ENCODE peak calls at places on chromosomes 16 and 17, in nine cellular contexts. C, L, E, U, P, A, N, X and O are unnamed samples.

GRCh38 chr16:59633996-59634579 is 900.0 kb upstream of the GOT2 start:
- DNase-seq in U (no peak), L (peak; percentile 70), E (no peak), X (no peak), N (no peak), C (peak; percentile 37), P (no peak), A (no peak), O (peak; percentile 34)

GRCh38 chr16:16933861-16934260 is 536.9 kb downstream of the XYLT1 start:
- DNase-seq in L (no peak), C (no peak), X (no peak), N (no peak), E (no peak), P (peak; percentile 18), A (no peak), U (no peak), O (no peak)

GRCh38 chr17:20992987-20993862 is 49.6 kb downstream of the USP22 start:
- DNase-seq in E (peak; percentile 74), N (peak; percentile 3), U (peak; percentile 70), X (peak; percentile 61), P (peak; percentile 85), C (peak; percentile 47), A (peak; percentile 62), L (peak; percentile 86), O (peak; percentile 87)

GRCh38 chr17:6092923-6093468 is 22.8 kb downstream of the WSCD1 start:
- DNase-seq in N (no peak), P (no peak), C (no peak), A (no peak), E (no peak), X (no peak), L (no peak), U (no peak), O (no peak)

GRCh38 chr17:40458001-40458791 is 14.9 kb downstream of the IGFBP4 start:
- DNase-seq in P (no peak), E (no peak), L (peak; percentile 90), A (no peak), C (no peak), U (no peak), N (no peak), X (no peak), O (no peak)

GRCh38 chr16:56637814-56638750 is at the start of gene MT1A:
- DNase-seq in N (no peak), P (peak; percentile 80), U (no peak), E (no peak), L (peak; percentile 58), X (no peak), A (no peak), C (no peak), O (peak; percentile 28)

GRCh38 chr17:40490289-40490853 is 11.1 kb downstream of the TNS4 start:
- DNase-seq in X (no peak), L (peak; percentile 81), A (peak; percentile 62), P (peak; percentile 48), C (peak; percentile 85), U (peak; percentile 88), E (peak; percentile 79), N (no peak), O (no peak)

GRCh38 chr17:48723555-48724239 is 712 bp downstream of the PRAC2 start:
- DNase-seq in U (no peak), X (peak; percentile 20), C (no peak), A (no peak), P (peak; percentile 59), L (no peak), E (no peak), N (no peak), O (no peak)

GRCh38 chr17:17024778-17025300 is 17.4 kb upstream of the MPRIP start:
- DNase-seq in L (no peak), U (no peak), P (no peak), E (no peak), A (no peak), C (no peak), N (no peak), X (no peak), O (no peak)

GRCh38 chr17:7560172-7561027 is 1.3 kb upstream of the SENP3 start:
- DNase-seq in L (peak; percentile 50), A (no peak), E (peak; percentile 81), P (peak; percentile 90), X (peak; percentile 75), N (no peak), C (peak; percentile 70), U (no peak), O (peak; percentile 56)

GRCh38 chr17:6506679-6507231 is 49.6 kb downstream of the PITPNM3 start:
- DNase-seq in P (no peak), A (peak; percentile 97), N (no peak), X (no peak), L (peak; percentile 15), U (no peak), E (no peak), C (peak; percentile 79), O (peak; percentile 18)

GRCh38 chr17:78605886-78606285 is 28.7 kb upstream of the DNAH17 start:
- DNase-seq in P (no peak), A (no peak), C (no peak), L (no peak), U (no peak), X (no peak), N (no peak), E (no peak), O (no peak)

GRCh38 chr16:68524069-68524820 is 14.8 kb upstream of the ZFP90 start:
- DNase-seq in A (no peak), C (no peak), X (no peak), P (no peak), E (no peak), N (no peak), L (no peak), U (no peak), O (no peak)

GRCh38 chr16:88746511-88746910 is 38.5 kb downstream of the PIEZO1 start:
- DNase-seq in A (no peak), E (no peak), C (no peak), P (no peak), L (peak; percentile 36), U (no peak), N (no peak), X (no peak), O (no peak)

GRCh38 chr16:84091460-84091859 is 25.3 kb downstream of the MBTPS1 start:
- DNase-seq in N (no peak), A (no peak), P (no peak), C (no peak), L (no peak), E (peak; percentile 32), U (no peak), X (no peak), O (no peak)

GRCh38 chr17:27578718-27579085 is 52.3 kb upstream of the LGALS9 start:
- DNase-seq in A (no peak), X (no peak), U (no peak), E (no peak), L (peak; percentile 43), P (no peak), C (peak; percentile 24), N (peak; percentile 57), O (no peak)

GRCh38 chr17:3989156-3989886 is 25.1 kb upstream of the ATP2A3 start:
- DNase-seq in X (no peak), A (no peak), L (no peak), N (no peak), C (no peak), P (no peak), U (no peak), E (no peak), O (peak; percentile 81)
- H2AFZ ChIP-seq in X (no peak overlapping the region), A (no peak overlapping the region), L (no peak overlapping the region), N (no peak overlapping the region), C (no peak overlapping the region), P (no peak overlapping the region), U (no peak overlapping the region), E (no peak overlapping the region), O (no peak overlapping the region)

GRCh38 chr16:22010902-22011301 is 3.0 kb downstream of the MOSMO start:
- DNase-seq in X (no peak), E (no peak), U (no peak), C (no peak), A (no peak), P (no peak), N (no peak), L (no peak), O (no peak)
- H3K4me1 ChIP-seq in X (peaks cover 30% of the 10 kb centered on the region), E (peaks cover 32% of the 10 kb centered on the region), U (peaks cover 29% of the 10 kb centered on the region), C (peaks cover 30% of the 10 kb centered on the region), A (peaks cover 26% of the 10 kb centered on the region), P (peaks cover 5% of the 10 kb centered on the region), N (peaks cover 37% of the 10 kb centered on the region), L (peaks cover 3% of the 10 kb centered on the region), O (peaks cover 22% of the 10 kb centered on the region)

DNA sequence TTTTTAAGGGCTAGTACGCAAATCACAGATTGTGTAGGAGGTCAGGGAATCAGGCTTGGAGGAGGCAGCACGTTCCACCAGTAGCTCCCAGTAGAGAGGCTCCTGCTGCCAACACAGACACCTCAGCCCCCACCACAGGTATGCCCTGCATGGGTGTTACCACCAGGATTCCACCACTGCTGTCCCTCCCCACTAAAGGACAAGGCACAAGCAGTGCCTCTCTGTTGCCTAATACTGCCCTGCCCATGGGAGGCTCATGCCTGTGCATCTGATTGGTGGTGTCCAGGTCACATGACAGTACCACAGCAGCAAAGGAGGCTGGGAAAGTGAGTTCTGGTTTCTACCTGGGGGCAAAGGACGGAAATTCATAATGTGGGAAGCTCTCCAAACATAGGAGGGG is 33.6 kb upstream of the CACNG4 start:
- DNase-seq in X (no peak), L (no peak), A (peak; percentile 48), N (no peak), U (peak; percentile 15), E (peak; percentile 11), P (no peak), C (no peak), O (no peak)
- H2AFZ ChIP-seq in X (no peak overlapping the region), L (no peak overlapping the region), A (no peak overlapping the region), N (no peak overlapping the region), U (no peak overlapping the region), E (no peak overlapping the region), P (no peak overlapping the region), C (no peak overlapping the region), O (no peak overlapping the region)

GRCh38 chr16:81604960-81605383 is 160.4 kb downstream of the CMIP start:
- DNase-seq in N (no peak), C (peak; percentile 85), U (no peak), P (no peak), L (peak; percentile 50), A (peak; percentile 33), X (no peak), E (no peak), O (peak; percentile 70)

GRCh38 chr16:81601008-81601428 is 156.4 kb downstream of the CMIP start:
- DNase-seq in X (no peak), P (no peak), E (no peak), L (peak; percentile 69), N (no peak), A (no peak), C (peak; percentile 97), U (no peak), O (no peak)

GRCh38 chr16:81602377-81602776 is 157.8 kb downstream of the CMIP start:
- DNase-seq in N (no peak), X (no peak), C (no peak), P (no peak), A (peak; percentile 3), L (no peak), U (no peak), E (no peak), O (no peak)

GRCh38 chr16:81601601-81602251 is 157.1 kb downstream of the CMIP start:
- DNase-seq in N (no peak), P (no peak), U (no peak), X (no peak), L (peak; percentile 75), C (no peak), E (no peak), A (no peak), O (peak; percentile 52)

DNA sequence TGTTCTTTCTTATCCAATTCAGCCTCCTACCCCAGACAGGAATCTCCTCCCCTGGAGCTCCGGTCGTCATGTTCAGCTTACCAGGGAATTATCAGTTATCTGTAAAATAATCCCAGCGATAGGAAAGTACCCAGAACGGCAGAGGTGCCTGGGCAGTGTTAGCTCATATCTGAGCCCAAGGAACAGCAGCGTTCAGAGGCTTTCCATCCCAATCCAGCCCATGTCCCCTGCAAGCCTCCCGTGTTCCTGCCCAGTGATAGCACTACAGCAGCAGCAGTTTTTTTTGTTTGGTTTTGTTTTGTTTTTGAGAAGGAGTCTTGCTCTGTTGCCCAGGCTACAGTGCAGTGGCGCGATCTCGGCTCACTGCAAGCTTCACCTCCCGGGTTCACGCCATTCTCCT is 158.2 kb downstream of the CMIP start:
- DNase-seq in X (no peak), C (no peak), N (no peak), P (no peak), U (no peak), L (no peak), E (no peak), A (no peak), O (no peak)
- H3K4me1 ChIP-seq in X (no peaks in the 10 kb centered on the region), C (peaks cover 57% of the 10 kb centered on the region), N (no peaks in the 10 kb centered on the region), P (no peaks in the 10 kb centered on the region), U (no peaks in the 10 kb centered on the region), L (no peaks in the 10 kb centered on the region), E (peaks cover 2% of the 10 kb centered on the region), A (peaks cover 17% of the 10 kb centered on the region), O (peaks cover 11% of the 10 kb centered on the region)